ENCODE peak calls at places on chromosome 17, in five cellular contexts. One of them, this sample, is unnamed.

GRCh38 chr17:76805319-76805718 is 62.9 kb upstream of the MGAT5B start:
- DNase-seq in stimulated activated effector memory CD8-positive, alpha-beta T cell treated with anti-CD3 and anti-CD28 coated beads, Interleukin-12 subunit alpha, Interleukin-12 subunit beta, amount 100 ng/mL, for 72 hours: no peak
- DNase-seq in epithelial cell of prostate: no peak
- DNase-seq in HAP-1: no peak
- DNase-seq in non-pigmented ciliary epithelial cell: no peak
- DNase-seq in this sample: no peak

GRCh38 chr17:74840989-74841666 is 18.6 kb downstream of the GRIN2C start:
- DNase-seq in stimulated activated effector memory CD8-positive, alpha-beta T cell treated with anti-CD3 and anti-CD28 coated beads, Interleukin-12 subunit alpha, Interleukin-12 subunit beta, amount 100 ng/mL, for 72 hours: no peak
- DNase-seq in epithelial cell of prostate: no peak
- DNase-seq in HAP-1: no peak
- DNase-seq in non-pigmented ciliary epithelial cell: no peak
- DNase-seq in this sample: no peak

GRCh38 chr17:55238197-55238930 is 26.4 kb upstream of the HLF start:
- DNase-seq in stimulated activated effector memory CD8-positive, alpha-beta T cell treated with anti-CD3 and anti-CD28 coated beads, Interleukin-12 subunit alpha, Interleukin-12 subunit beta, amount 100 ng/mL, for 72 hours: peak; percentile 84
- DNase-seq in epithelial cell of prostate: peak; percentile 52
- DNase-seq in HAP-1: peak; percentile 87
- DNase-seq in non-pigmented ciliary epithelial cell: peak; percentile 50
- DNase-seq in this sample: peak; percentile 94

GRCh38 chr17:9002610-9003354 is 18.5 kb upstream of the NTN1 start:
- DNase-seq in stimulated activated effector memory CD8-positive, alpha-beta T cell treated with anti-CD3 and anti-CD28 coated beads, Interleukin-12 subunit alpha, Interleukin-12 subunit beta, amount 100 ng/mL, for 72 hours: peak; percentile 63
- DNase-seq in epithelial cell of prostate: no peak
- DNase-seq in HAP-1: no peak
- DNase-seq in non-pigmented ciliary epithelial cell: no peak
- DNase-seq in this sample: peak; percentile 70

GRCh38 chr17:43576563-43577229 is 30.6 kb upstream of the ETV4 start:
- DNase-seq in stimulated activated effector memory CD8-positive, alpha-beta T cell treated with anti-CD3 and anti-CD28 coated beads, Interleukin-12 subunit alpha, Interleukin-12 subunit beta, amount 100 ng/mL, for 72 hours: peak; percentile 74
- DNase-seq in epithelial cell of prostate: no peak
- DNase-seq in HAP-1: peak; percentile 64
- DNase-seq in non-pigmented ciliary epithelial cell: no peak
- DNase-seq in this sample: peak; percentile 73

GRCh38 chr17:7552621-7553051 is 3.8 kb downstream of the TNFSF12 start:
- DNase-seq in stimulated activated effector memory CD8-positive, alpha-beta T cell treated with anti-CD3 and anti-CD28 coated beads, Interleukin-12 subunit alpha, Interleukin-12 subunit beta, amount 100 ng/mL, for 72 hours: peak; percentile 66
- DNase-seq in epithelial cell of prostate: no peak
- DNase-seq in HAP-1: no peak
- DNase-seq in non-pigmented ciliary epithelial cell: no peak
- DNase-seq in this sample: peak; percentile 85

GRCh38 chr17:41785876-41786226 is 660 bp downstream of the JUP start:
- DNase-seq in stimulated activated effector memory CD8-positive, alpha-beta T cell treated with anti-CD3 and anti-CD28 coated beads, Interleukin-12 subunit alpha, Interleukin-12 subunit beta, amount 100 ng/mL, for 72 hours: no peak
- DNase-seq in epithelial cell of prostate: peak; percentile 72
- DNase-seq in HAP-1: no peak
- DNase-seq in non-pigmented ciliary epithelial cell: no peak
- DNase-seq in this sample: no peak

GRCh38 chr17:64001763-64002529 is 3.8 kb downstream of the PRR29 start:
- DNase-seq in stimulated activated effector memory CD8-positive, alpha-beta T cell treated with anti-CD3 and anti-CD28 coated beads, Interleukin-12 subunit alpha, Interleukin-12 subunit beta, amount 100 ng/mL, for 72 hours: no peak
- DNase-seq in epithelial cell of prostate: no peak
- DNase-seq in HAP-1: no peak
- DNase-seq in non-pigmented ciliary epithelial cell: no peak
- DNase-seq in this sample: no peak

GRCh38 chr17:72618018-72618509 is 474.4 kb downstream of the SLC39A11 start:
- DNase-seq in stimulated activated effector memory CD8-positive, alpha-beta T cell treated with anti-CD3 and anti-CD28 coated beads, Interleukin-12 subunit alpha, Interleukin-12 subunit beta, amount 100 ng/mL, for 72 hours: no peak
- DNase-seq in epithelial cell of prostate: peak; percentile 67
- DNase-seq in HAP-1: no peak
- DNase-seq in non-pigmented ciliary epithelial cell: no peak
- DNase-seq in this sample: peak; percentile 41

GRCh38 chr17:39306028-39306427 is 80.3 kb upstream of the STAC2 start:
- DNase-seq in stimulated activated effector memory CD8-positive, alpha-beta T cell treated with anti-CD3 and anti-CD28 coated beads, Interleukin-12 subunit alpha, Interleukin-12 subunit beta, amount 100 ng/mL, for 72 hours: no peak
- DNase-seq in epithelial cell of prostate: no peak
- DNase-seq in HAP-1: no peak
- DNase-seq in non-pigmented ciliary epithelial cell: no peak
- DNase-seq in this sample: no peak

GRCh38 chr17:57873261-57874057 is 23.6 kb upstream of the MRPS23 start:
- DNase-seq in stimulated activated effector memory CD8-positive, alpha-beta T cell treated with anti-CD3 and anti-CD28 coated beads, Interleukin-12 subunit alpha, Interleukin-12 subunit beta, amount 100 ng/mL, for 72 hours: no peak
- DNase-seq in epithelial cell of prostate: no peak
- DNase-seq in HAP-1: no peak
- DNase-seq in non-pigmented ciliary epithelial cell: no peak
- DNase-seq in this sample: no peak

GRCh38 chr17:50938821-50939541 is 72.8 kb upstream of the TOB1 start:
- DNase-seq in stimulated activated effector memory CD8-positive, alpha-beta T cell treated with anti-CD3 and anti-CD28 coated beads, Interleukin-12 subunit alpha, Interleukin-12 subunit beta, amount 100 ng/mL, for 72 hours: no peak
- DNase-seq in epithelial cell of prostate: no peak
- DNase-seq in HAP-1: no peak
- DNase-seq in non-pigmented ciliary epithelial cell: no peak
- DNase-seq in this sample: no peak

GRCh38 chr17:12605222-12605621 is 60.5 kb upstream of the MYOCD start:
- DNase-seq in stimulated activated effector memory CD8-positive, alpha-beta T cell treated with anti-CD3 and anti-CD28 coated beads, Interleukin-12 subunit alpha, Interleukin-12 subunit beta, amount 100 ng/mL, for 72 hours: no peak
- DNase-seq in epithelial cell of prostate: no peak
- DNase-seq in HAP-1: no peak
- DNase-seq in non-pigmented ciliary epithelial cell: no peak
- DNase-seq in this sample: no peak

GRCh38 chr17:76511562-76512365 is 10.5 kb upstream of the RHBDF2 start:
- DNase-seq in stimulated activated effector memory CD8-positive, alpha-beta T cell treated with anti-CD3 and anti-CD28 coated beads, Interleukin-12 subunit alpha, Interleukin-12 subunit beta, amount 100 ng/mL, for 72 hours: no peak
- DNase-seq in epithelial cell of prostate: no peak
- DNase-seq in HAP-1: no peak
- DNase-seq in non-pigmented ciliary epithelial cell: no peak
- DNase-seq in this sample: no peak

GRCh38 chr17:35568561-35568960 is 7.9 kb upstream of the SLFN14 start:
- DNase-seq in stimulated activated effector memory CD8-positive, alpha-beta T cell treated with anti-CD3 and anti-CD28 coated beads, Interleukin-12 subunit alpha, Interleukin-12 subunit beta, amount 100 ng/mL, for 72 hours: no peak
- DNase-seq in epithelial cell of prostate: no peak
- DNase-seq in HAP-1: no peak
- DNase-seq in non-pigmented ciliary epithelial cell: no peak
- DNase-seq in this sample: no peak

GRCh38 chr17:2947588-2947950 is 115.8 kb downstream of the OR1D5 start:
- DNase-seq in stimulated activated effector memory CD8-positive, alpha-beta T cell treated with anti-CD3 and anti-CD28 coated beads, Interleukin-12 subunit alpha, Interleukin-12 subunit beta, amount 100 ng/mL, for 72 hours: no peak
- DNase-seq in epithelial cell of prostate: no peak
- DNase-seq in HAP-1: no peak
- DNase-seq in non-pigmented ciliary epithelial cell: no peak
- DNase-seq in this sample: no peak

GRCh38 chr17:40122466-40122943 is 734 bp downstream of the MSL1 start:
- DNase-seq in stimulated activated effector memory CD8-positive, alpha-beta T cell treated with anti-CD3 and anti-CD28 coated beads, Interleukin-12 subunit alpha, Interleukin-12 subunit beta, amount 100 ng/mL, for 72 hours: no peak
- DNase-seq in epithelial cell of prostate: no peak
- DNase-seq in HAP-1: no peak
- DNase-seq in non-pigmented ciliary epithelial cell: no peak
- DNase-seq in this sample: no peak

GRCh38 chr17:83100220-83100852 is 20.9 kb downstream of the METRNL start:
- DNase-seq in stimulated activated effector memory CD8-positive, alpha-beta T cell treated with anti-CD3 and anti-CD28 coated beads, Interleukin-12 subunit alpha, Interleukin-12 subunit beta, amount 100 ng/mL, for 72 hours: no peak
- DNase-seq in epithelial cell of prostate: no peak
- DNase-seq in HAP-1: no peak
- DNase-seq in non-pigmented ciliary epithelial cell: no peak
- DNase-seq in this sample: no peak

GRCh38 chr17:927611-928461 is 51.7 kb downstream of the NXN start:
- DNase-seq in stimulated activated effector memory CD8-positive, alpha-beta T cell treated with anti-CD3 and anti-CD28 coated beads, Interleukin-12 subunit alpha, Interleukin-12 subunit beta, amount 100 ng/mL, for 72 hours: no peak
- DNase-seq in epithelial cell of prostate: no peak
- DNase-seq in HAP-1: no peak
- DNase-seq in non-pigmented ciliary epithelial cell: peak; percentile 84
- DNase-seq in this sample: no peak

GRCh38 chr17:47776330-47777197 is 43.5 kb downstream of the TBX21 start:
- DNase-seq in stimulated activated effector memory CD8-positive, alpha-beta T cell treated with anti-CD3 and anti-CD28 coated beads, Interleukin-12 subunit alpha, Interleukin-12 subunit beta, amount 100 ng/mL, for 72 hours: peak; percentile 62
- DNase-seq in epithelial cell of prostate: no peak
- DNase-seq in HAP-1: peak; percentile 37
- DNase-seq in non-pigmented ciliary epithelial cell: no peak
- DNase-seq in this sample: peak; percentile 67